ENCODE peak calls at places on chromosomes 16 and 17, in six cellular contexts. One of them, this sample, is unnamed.

GRCh38 chr17:7217113-7217987 is 2.3 kb downstream of the DLG4 start:
- DNase-seq in stimulated activated CD4-positive, alpha-beta T cell treated with anti-CD3 and anti-CD28 coated beads, Interleukin-15, amount 100 ng/mL, for 1 hour: no peak
- DNase-seq in left ventricle myocardium inferior: peak
- DNase-seq in nucleus accumbens: peak
- DNase-seq in SHP77: peak
- DNase-seq in NCI-H2081: peak
- DNase-seq in this sample: peak

GRCh38 chr16:81551821-81552304 is 107.3 kb downstream of the CMIP start:
- DNase-seq in nucleus accumbens: no peak
- DNase-seq in left ventricle myocardium inferior: peak
- DNase-seq in SHP77: no peak
- DNase-seq in NCI-H2081: no peak
- DNase-seq in stimulated activated CD4-positive, alpha-beta T cell treated with anti-CD3 and anti-CD28 coated beads, Interleukin-15, amount 100 ng/mL, for 1 hour: no peak
- DNase-seq in this sample: no peak

GRCh38 chr16:6646891-6647290 is 685.8 kb upstream of the RBFOX1 start:
- DNase-seq in nucleus accumbens: no peak
- DNase-seq in SHP77: no peak
- DNase-seq in left ventricle myocardium inferior: no peak
- DNase-seq in NCI-H2081: no peak
- DNase-seq in stimulated activated CD4-positive, alpha-beta T cell treated with anti-CD3 and anti-CD28 coated beads, Interleukin-15, amount 100 ng/mL, for 1 hour: no peak
- DNase-seq in this sample: no peak

GRCh38 chr16:49352923-49353322 is 20.7 kb upstream of the C16orf78 start:
- DNase-seq in left ventricle myocardium inferior: no peak
- DNase-seq in stimulated activated CD4-positive, alpha-beta T cell treated with anti-CD3 and anti-CD28 coated beads, Interleukin-15, amount 100 ng/mL, for 1 hour: no peak
- DNase-seq in NCI-H2081: no peak
- DNase-seq in nucleus accumbens: no peak
- DNase-seq in SHP77: no peak
- DNase-seq in this sample: no peak

GRCh38 chr16:71540-72341 is 690 bp downstream of the RHBDF1 start:
- DNase-seq in nucleus accumbens: peak
- DNase-seq in stimulated activated CD4-positive, alpha-beta T cell treated with anti-CD3 and anti-CD28 coated beads, Interleukin-15, amount 100 ng/mL, for 1 hour: no peak
- DNase-seq in NCI-H2081: no peak
- DNase-seq in left ventricle myocardium inferior: peak
- DNase-seq in SHP77: no peak
- DNase-seq in this sample: no peak

GRCh38 chr16:23394141-23394540 is 58.8 kb downstream of the COG7 start:
- DNase-seq in left ventricle myocardium inferior: no peak
- DNase-seq in stimulated activated CD4-positive, alpha-beta T cell treated with anti-CD3 and anti-CD28 coated beads, Interleukin-15, amount 100 ng/mL, for 1 hour: no peak
- DNase-seq in NCI-H2081: no peak
- DNase-seq in SHP77: no peak
- DNase-seq in nucleus accumbens: no peak
- DNase-seq in this sample: no peak

GRCh38 chr17:29573871-29574731 is 5.6 kb downstream of the TP53I13 start:
- DNase-seq in stimulated activated CD4-positive, alpha-beta T cell treated with anti-CD3 and anti-CD28 coated beads, Interleukin-15, amount 100 ng/mL, for 1 hour: no peak
- DNase-seq in NCI-H2081: no peak
- DNase-seq in SHP77: no peak
- DNase-seq in left ventricle myocardium inferior: peak
- DNase-seq in nucleus accumbens: no peak
- DNase-seq in this sample: no peak

GRCh38 chr16:81796585-81797346 is 17.7 kb downstream of the PLCG2 start:
- DNase-seq in nucleus accumbens: no peak
- DNase-seq in stimulated activated CD4-positive, alpha-beta T cell treated with anti-CD3 and anti-CD28 coated beads, Interleukin-15, amount 100 ng/mL, for 1 hour: no peak
- DNase-seq in left ventricle myocardium inferior: no peak
- DNase-seq in NCI-H2081: no peak
- DNase-seq in SHP77: no peak
- DNase-seq in this sample: no peak

GRCh38 chr17:79976451-79976850 is 59.2 kb downstream of the TBC1D16 start:
- DNase-seq in SHP77: no peak
- DNase-seq in NCI-H2081: no peak
- DNase-seq in left ventricle myocardium inferior: no peak
- DNase-seq in stimulated activated CD4-positive, alpha-beta T cell treated with anti-CD3 and anti-CD28 coated beads, Interleukin-15, amount 100 ng/mL, for 1 hour: no peak
- DNase-seq in nucleus accumbens: no peak
- DNase-seq in this sample: no peak

GRCh38 chr16:85888405-85889331 is 10.3 kb upstream of the IRF8 start:
- DNase-seq in left ventricle myocardium inferior: no peak
- DNase-seq in stimulated activated CD4-positive, alpha-beta T cell treated with anti-CD3 and anti-CD28 coated beads, Interleukin-15, amount 100 ng/mL, for 1 hour: no peak
- DNase-seq in SHP77: no peak
- DNase-seq in nucleus accumbens: no peak
- DNase-seq in NCI-H2081: no peak
- DNase-seq in this sample: no peak

GRCh38 chr17:74736423-74737298 is at the start of gene RAB37:
- DNase-seq in SHP77: no peak
- DNase-seq in nucleus accumbens: no peak
- DNase-seq in left ventricle myocardium inferior: peak
- DNase-seq in NCI-H2081: no peak
- DNase-seq in stimulated activated CD4-positive, alpha-beta T cell treated with anti-CD3 and anti-CD28 coated beads, Interleukin-15, amount 100 ng/mL, for 1 hour: no peak
- DNase-seq in this sample: no peak

GRCh38 chr17:7191571-7192270 is 12.6 kb upstream of the ASGR1 start:
- DNase-seq in SHP77: peak
- DNase-seq in stimulated activated CD4-positive, alpha-beta T cell treated with anti-CD3 and anti-CD28 coated beads, Interleukin-15, amount 100 ng/mL, for 1 hour: no peak
- DNase-seq in left ventricle myocardium inferior: no peak
- DNase-seq in nucleus accumbens: no peak
- DNase-seq in NCI-H2081: no peak
- DNase-seq in this sample: no peak

GRCh38 chr17:82985436-82985820 is 94.0 kb upstream of the METRNL start:
- DNase-seq in left ventricle myocardium inferior: no peak
- DNase-seq in NCI-H2081: no peak
- DNase-seq in SHP77: no peak
- DNase-seq in stimulated activated CD4-positive, alpha-beta T cell treated with anti-CD3 and anti-CD28 coated beads, Interleukin-15, amount 100 ng/mL, for 1 hour: no peak
- DNase-seq in nucleus accumbens: no peak
- DNase-seq in this sample: no peak

GRCh38 chr17:56652608-56653007 is 59.1 kb downstream of the NOG start:
- DNase-seq in nucleus accumbens: no peak
- DNase-seq in stimulated activated CD4-positive, alpha-beta T cell treated with anti-CD3 and anti-CD28 coated beads, Interleukin-15, amount 100 ng/mL, for 1 hour: no peak
- DNase-seq in left ventricle myocardium inferior: no peak
- DNase-seq in SHP77: no peak
- DNase-seq in NCI-H2081: no peak
- DNase-seq in this sample: no peak

GRCh38 chr17:50218771-50219315 is 17.4 kb upstream of the COL1A1 start:
- DNase-seq in SHP77: no peak
- DNase-seq in stimulated activated CD4-positive, alpha-beta T cell treated with anti-CD3 and anti-CD28 coated beads, Interleukin-15, amount 100 ng/mL, for 1 hour: no peak
- DNase-seq in nucleus accumbens: no peak
- DNase-seq in left ventricle myocardium inferior: no peak
- DNase-seq in NCI-H2081: no peak
- DNase-seq in this sample: no peak

GRCh38 chr17:17671369-17672119 is 9.7 kb upstream of the RAI1 start:
- DNase-seq in SHP77: no peak
- DNase-seq in stimulated activated CD4-positive, alpha-beta T cell treated with anti-CD3 and anti-CD28 coated beads, Interleukin-15, amount 100 ng/mL, for 1 hour: no peak
- DNase-seq in NCI-H2081: no peak
- DNase-seq in left ventricle myocardium inferior: no peak
- DNase-seq in nucleus accumbens: no peak
- DNase-seq in this sample: no peak

GRCh38 chr16:483351-484075 is 44.0 kb upstream of the CAPN15 start:
- DNase-seq in stimulated activated CD4-positive, alpha-beta T cell treated with anti-CD3 and anti-CD28 coated beads, Interleukin-15, amount 100 ng/mL, for 1 hour: no peak
- DNase-seq in SHP77: no peak
- DNase-seq in NCI-H2081: no peak
- DNase-seq in nucleus accumbens: no peak
- DNase-seq in left ventricle myocardium inferior: no peak
- DNase-seq in this sample: no peak

GRCh38 chr16:89023151-89023551 is 46.1 kb upstream of the CBFA2T3 start:
- DNase-seq in SHP77: no peak
- DNase-seq in NCI-H2081: no peak
- DNase-seq in nucleus accumbens: no peak
- DNase-seq in stimulated activated CD4-positive, alpha-beta T cell treated with anti-CD3 and anti-CD28 coated beads, Interleukin-15, amount 100 ng/mL, for 1 hour: no peak
- DNase-seq in left ventricle myocardium inferior: peak
- DNase-seq in this sample: no peak

GRCh38 chr16:88831838-88832237 is 20.1 kb upstream of the APRT start:
- DNase-seq in stimulated activated CD4-positive, alpha-beta T cell treated with anti-CD3 and anti-CD28 coated beads, Interleukin-15, amount 100 ng/mL, for 1 hour: no peak
- DNase-seq in NCI-H2081: no peak
- DNase-seq in left ventricle myocardium inferior: no peak
- DNase-seq in SHP77: no peak
- DNase-seq in nucleus accumbens: no peak
- DNase-seq in this sample: no peak

GRCh38 chr17:6523330-6523729 is 33.0 kb downstream of the PITPNM3 start:
- DNase-seq in NCI-H2081: no peak
- DNase-seq in left ventricle myocardium inferior: no peak
- DNase-seq in stimulated activated CD4-positive, alpha-beta T cell treated with anti-CD3 and anti-CD28 coated beads, Interleukin-15, amount 100 ng/mL, for 1 hour: no peak
- DNase-seq in SHP77: no peak
- DNase-seq in nucleus accumbens: no peak
- DNase-seq in this sample: no peak

GRCh38 chr16:23901178-23902131 is 65.7 kb downstream of the PRKCB start:
- DNase-seq in stimulated activated CD4-positive, alpha-beta T cell treated with anti-CD3 and anti-CD28 coated beads, Interleukin-15, amount 100 ng/mL, for 1 hour: no peak
- DNase-seq in SHP77: no peak
- DNase-seq in NCI-H2081: no peak
- DNase-seq in left ventricle myocardium inferior: no peak
- DNase-seq in nucleus accumbens: no peak
- DNase-seq in this sample: no peak

GRCh38 chr16:1311738-1312458 is 2.5 kb downstream of the UBE2I start:
- DNase-seq in SHP77: no peak
- DNase-seq in left ventricle myocardium inferior: peak
- DNase-seq in NCI-H2081: no peak
- DNase-seq in nucleus accumbens: no peak
- DNase-seq in stimulated activated CD4-positive, alpha-beta T cell treated with anti-CD3 and anti-CD28 coated beads, Interleukin-15, amount 100 ng/mL, for 1 hour: no peak
- DNase-seq in this sample: no peak

GRCh38 chr17:14156689-14157088 is 80.0 kb downstream of the CDRT15 start:
- DNase-seq in SHP77: no peak
- DNase-seq in left ventricle myocardium inferior: no peak
- DNase-seq in nucleus accumbens: no peak
- DNase-seq in NCI-H2081: no peak
- DNase-seq in stimulated activated CD4-positive, alpha-beta T cell treated with anti-CD3 and anti-CD28 coated beads, Interleukin-15, amount 100 ng/mL, for 1 hour: no peak
- DNase-seq in this sample: no peak

GRCh38 chr17:46772013-46772878 is 46.2 kb downstream of the WNT3 start:
- DNase-seq in stimulated activated CD4-positive, alpha-beta T cell treated with anti-CD3 and anti-CD28 coated beads, Interleukin-15, amount 100 ng/mL, for 1 hour: no peak
- DNase-seq in nucleus accumbens: no peak
- DNase-seq in NCI-H2081: peak
- DNase-seq in left ventricle myocardium inferior: peak
- DNase-seq in SHP77: no peak
- DNase-seq in this sample: peak

GRCh38 chr17:80878876-80879722 is 112.5 kb upstream of the CHMP6 start:
- DNase-seq in stimulated activated CD4-positive, alpha-beta T cell treated with anti-CD3 and anti-CD28 coated beads, Interleukin-15, amount 100 ng/mL, for 1 hour: no peak
- DNase-seq in left ventricle myocardium inferior: peak
- DNase-seq in nucleus accumbens: no peak
- DNase-seq in SHP77: no peak
- DNase-seq in NCI-H2081: no peak
- DNase-seq in this sample: no peak

GRCh38 chr17:29733151-29733550 is 110.4 kb upstream of the CORO6 start:
- DNase-seq in left ventricle myocardium inferior: no peak
- DNase-seq in NCI-H2081: no peak
- DNase-seq in nucleus accumbens: no peak
- DNase-seq in SHP77: no peak
- DNase-seq in stimulated activated CD4-positive, alpha-beta T cell treated with anti-CD3 and anti-CD28 coated beads, Interleukin-15, amount 100 ng/mL, for 1 hour: no peak
- DNase-seq in this sample: no peak

GRCh38 chr16:77759821-77760220 is 28.5 kb upstream of the VAT1L start:
- DNase-seq in stimulated activated CD4-positive, alpha-beta T cell treated with anti-CD3 and anti-CD28 coated beads, Interleukin-15, amount 100 ng/mL, for 1 hour: no peak
- DNase-seq in left ventricle myocardium inferior: no peak
- DNase-seq in SHP77: no peak
- DNase-seq in NCI-H2081: no peak
- DNase-seq in nucleus accumbens: no peak
- DNase-seq in this sample: no peak

GRCh38 chr16:24491721-24492120 is 47.6 kb upstream of the RBBP6 start:
- DNase-seq in SHP77: no peak
- DNase-seq in stimulated activated CD4-positive, alpha-beta T cell treated with anti-CD3 and anti-CD28 coated beads, Interleukin-15, amount 100 ng/mL, for 1 hour: no peak
- DNase-seq in NCI-H2081: no peak
- DNase-seq in nucleus accumbens: no peak
- DNase-seq in left ventricle myocardium inferior: no peak
- DNase-seq in this sample: no peak

GRCh38 chr17:73404246-73404645 is 92.4 kb upstream of the CDC42EP4 start:
- DNase-seq in left ventricle myocardium inferior: no peak
- DNase-seq in stimulated activated CD4-positive, alpha-beta T cell treated with anti-CD3 and anti-CD28 coated beads, Interleukin-15, amount 100 ng/mL, for 1 hour: no peak
- DNase-seq in NCI-H2081: no peak
- DNase-seq in SHP77: peak
- DNase-seq in nucleus accumbens: no peak
- DNase-seq in this sample: no peak